ENCODE peak calls at places on chromosomes 13 and 19, in six cellular contexts. Q is SK-N-SH, V is OCI-LY7, R is GM23338, L is IMR-90, O is MM.1S. B is an unnamed sample. For H4K20me1, the result is how much of the 10 kb centered on the place peaks cover.

GRCh38 chr19:2711175-2711936 is 8.9 kb upstream of the GNG7 start:
- DNase-seq in V (peak), L (peak), Q (no peak), R (no peak), O (no peak), B (no peak)

GRCh38 chr13:29923554-29924481 is 73.4 kb upstream of the UBL3 start:
- DNase-seq in R (peak), Q (peak), V (peak), O (no peak), L (peak), B (peak)

GRCh38 chr19:29806098-29806866 is 5.5 kb upstream of the CCNE1 start:
- DNase-seq in Q (peak), O (no peak), L (peak), V (no peak), R (peak), B (peak)

GRCh38 chr13:114024603-114025431 is 50.9 kb upstream of the C13orf46 start:
- DNase-seq in R (no peak), O (peak), V (peak), Q (no peak), L (no peak), B (peak)

GRCh38 chr13:97977376-97977705 is 23.9 kb downstream of the IPO5 start:
- DNase-seq in R (no peak), L (no peak), V (no peak), Q (no peak), O (no peak), B (no peak)

GRCh38 chr13:98406475-98406874 is 170.4 kb downstream of the STK24 start:
- DNase-seq in R (no peak), V (no peak), O (no peak), L (no peak), Q (no peak), B (no peak)

GRCh38 chr13:51825165-51825592 is 19.8 kb downstream of the TMEM272 start:
- DNase-seq in O (peak), V (peak), R (no peak), L (no peak), Q (no peak), B (no peak)

GRCh38 chr19:1265611-1266115 is 3.5 kb upstream of the CIRBP start:
- DNase-seq in V (no peak), Q (no peak), O (no peak), R (no peak), L (peak), B (no peak)

GRCh38 chr13:62110079-62110478 is 694.4 kb upstream of the PCDH20 start:
- DNase-seq in R (no peak), Q (no peak), L (no peak), O (no peak), V (no peak), B (no peak)

GRCh38 chr13:86383151-86383550 is 583.9 kb upstream of the SLITRK6 start:
- DNase-seq in V (no peak), L (no peak), R (no peak), Q (no peak), O (no peak), B (no peak)

GRCh38 chr13:105232403-105232802 is 1303.1 kb downstream of the EFNB2 start:
- DNase-seq in L (no peak), Q (no peak), V (no peak), O (no peak), R (no peak), B (no peak)

GRCh38 chr13:75181906-75182305 is 300.1 kb downstream of the TBC1D4 start:
- DNase-seq in R (no peak), O (no peak), V (no peak), Q (no peak), L (peak), B (no peak)

GRCh38 chr13:51549050-51549449 is 35.2 kb upstream of the WDFY2 start:
- DNase-seq in L (no peak), Q (no peak), O (no peak), V (no peak), R (no peak), B (no peak)

GRCh38 chr13:90107658-90108057 is 1239.8 kb upstream of the MIR17HG start:
- DNase-seq in O (no peak), Q (no peak), R (no peak), L (no peak), V (no peak), B (no peak)

GRCh38 chr19:1268392-1269064 is 604 bp upstream of the CIRBP start:
- DNase-seq in Q (no peak), R (no peak), V (no peak), O (no peak), L (no peak), B (no peak)

GRCh38 chr19:5498817-5499535 is 43.8 kb downstream of the ZNRF4 start:
- DNase-seq in O (no peak), V (no peak), R (peak), Q (no peak), L (no peak), B (no peak)

GRCh38 chr13:110358381-110358780 is 51.3 kb downstream of the COL4A2 start:
- DNase-seq in O (no peak), L (no peak), V (no peak), R (no peak), Q (no peak), B (no peak)

GRCh38 chr19:46753420-46754155 is 7.3 kb upstream of the STRN4 start:
- DNase-seq in L (no peak), R (peak), O (peak), V (peak), Q (peak), B (peak)

GRCh38 chr13:113861433-113862030 is 2.3 kb downstream of the GAS6 start:
- DNase-seq in L (no peak), R (no peak), O (peak), Q (peak), V (no peak), B (no peak)

GRCh38 chr13:74409551-74409950 is 275.3 kb upstream of the KLF12 start:
- DNase-seq in V (no peak), L (no peak), Q (no peak), O (no peak), R (no peak), B (no peak)

GRCh38 chr19:2490659-2491058 is 14.7 kb downstream of the GADD45B start:
- DNase-seq in L (no peak), V (peak), O (no peak), Q (no peak), R (no peak), B (peak)

GRCh38 chr19:51811344-51811743 is 16.4 kb downstream of the FPR3 start:
- DNase-seq in V (no peak), Q (no peak), O (no peak), R (no peak), L (no peak), B (peak)

GRCh38 chr13:71320452-71320851 is 546.6 kb downstream of the DACH1 start:
- DNase-seq in O (peak), Q (no peak), L (peak), R (peak), V (peak), B (peak)

GRCh38 chr13:114179087-114179658 is at the start of gene CFAP97D2:
- DNase-seq in L (no peak), V (no peak), O (no peak), Q (no peak), R (peak), B (no peak)

GRCh38 chr19:48900477-48901452 is 653 bp downstream of the NUCB1 start:
- DNase-seq in R (peak), L (peak), Q (peak), O (peak), V (peak), B (peak)

GRCh38 chr19:7426986-7427385 is 61.8 kb downstream of the PEX11G start:
- DNase-seq in V (no peak), L (no peak), Q (no peak), O (no peak), R (no peak), B (no peak)

GRCh38 chr13:94534171-94534570 is 54.7 kb upstream of the DCT start:
- DNase-seq in V (no peak), L (peak), R (no peak), O (no peak), Q (no peak), B (peak)

GRCh38 chr13:110396913-110397379 is 89.9 kb downstream of the COL4A2 start:
- DNase-seq in O (no peak), V (no peak), L (peak), Q (no peak), R (no peak), B (no peak)

GRCh38 chr19:16202320-16203255 is 4.9 kb downstream of the AP1M1 start:
- DNase-seq in R (no peak), O (no peak), Q (peak), L (no peak), V (no peak), B (no peak)

GRCh38 chr13:67139551-67139950 is 90.6 kb downstream of the PCDH9 start:
- DNase-seq in V (no peak), L (no peak), Q (no peak), R (no peak), O (no peak), B (no peak)

GRCh38 chr19:32886241-32886640 is 16.7 kb upstream of the SLC7A9 start:
- DNase-seq in L (no peak), R (no peak), Q (no peak), V (no peak), O (no peak), B (no peak)
- H3K4me3 ChIP-seq in L (no peak), R (no peak), Q (no peak), V (no peak), O (no peak), B (no peak)

GRCh38 chr19:10975374-10976036 is 14.7 kb downstream of the SMARCA4 start:
- DNase-seq in R (no peak), O (no peak), V (no peak), Q (no peak), L (peak), B (no peak)

GRCh38 chr19:10977773-10978155 is 16.9 kb downstream of the SMARCA4 start:
- DNase-seq in R (no peak), O (no peak), V (peak), Q (no peak), L (no peak), B (no peak)

GRCh38 chr19:10971107-10971715 is 10.4 kb downstream of the SMARCA4 start:
- DNase-seq in O (no peak), Q (no peak), R (no peak), V (peak), L (no peak), B (no peak)

GRCh38 chr19:10979950-10980349 is 19.1 kb downstream of the SMARCA4 start:
- DNase-seq in R (no peak), O (peak), Q (no peak), L (no peak), V (peak), B (no peak)

DNA sequence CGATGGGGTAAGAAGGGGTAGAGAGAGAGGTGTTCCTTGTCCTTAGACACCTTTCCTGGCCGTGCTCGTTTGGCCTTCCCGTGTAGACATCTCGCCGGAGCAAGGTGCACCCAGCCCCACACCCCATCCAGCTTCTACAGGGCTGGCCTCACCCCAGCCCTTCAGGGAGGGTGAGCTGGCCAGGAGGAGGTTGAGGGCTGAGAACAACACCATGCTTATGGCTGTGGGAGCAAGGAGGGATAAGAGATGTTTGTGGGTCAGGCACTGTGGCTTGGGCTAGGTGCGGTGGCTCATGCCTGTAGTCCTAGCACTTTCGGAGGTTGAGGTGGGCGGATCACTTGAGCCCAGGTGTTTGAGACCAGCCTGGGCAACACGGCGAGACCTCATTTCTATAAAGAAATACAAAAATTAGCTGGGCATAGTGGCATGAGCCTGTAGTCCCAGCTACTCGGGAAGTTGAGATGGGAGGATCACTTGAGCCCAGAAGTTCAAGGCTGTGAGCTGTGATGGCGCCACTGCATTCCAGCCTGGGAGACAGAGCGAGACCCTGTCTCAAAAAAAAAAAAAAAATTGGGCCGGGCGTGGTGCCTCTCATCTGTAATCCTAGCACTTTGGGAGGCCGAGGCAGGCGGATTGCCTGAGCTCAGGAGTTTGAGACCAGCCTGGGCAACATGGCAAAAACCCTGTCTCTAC is 15.5 kb downstream of the SMARCA4 start:
- DNase-seq in L (no peak), O (no peak), V (peak), R (no peak), Q (no peak), B (no peak)
- H4K20me1 ChIP-seq in L (half or more), O (under half), V (under half), R (half or more), Q (half or more), B (half or more)

GRCh38 chr19:10110972-10111317 is 548 bp upstream of the P2RY11 start:
- DNase-seq in R (no peak), O (no peak), Q (no peak), L (no peak), V (no peak), B (no peak)
- H3K4me3 ChIP-seq in R (no peak), O (no peak), Q (no peak), L (no peak), V (no peak), B (no peak)

GRCh38 chr19:8444677-8445487 is at the start of gene HNRNPM:
- DNase-seq in L (peak), R (peak), Q (peak), O (peak), V (peak), B (peak)
- H4K20me1 ChIP-seq in L (under half), R (under half), Q (under half), O (under half), V (under half), B (under half)

DNA sequence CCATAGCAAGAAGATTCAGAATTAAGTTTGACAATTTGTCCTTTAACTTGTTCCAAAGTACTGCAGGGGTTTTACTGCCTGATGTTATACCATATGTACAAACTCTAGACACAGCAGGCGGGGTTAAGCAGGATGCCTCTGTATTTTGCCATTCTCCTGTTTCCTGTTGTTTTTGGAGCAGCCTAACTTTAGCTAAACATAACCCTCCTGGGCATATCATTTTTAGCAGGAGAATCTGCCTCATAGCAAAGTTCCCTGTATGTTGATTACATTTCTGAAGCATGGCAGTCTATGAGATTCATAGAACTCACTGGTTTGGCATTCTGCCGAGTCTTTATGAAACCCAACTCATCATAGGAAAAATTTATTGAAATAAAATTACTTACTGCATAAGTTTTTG is 5.2 kb downstream of the LHFPL6 start:
- DNase-seq in R (no peak), V (peak), Q (no peak), L (peak), O (no peak), B (no peak)
- H3K4me3 ChIP-seq in R (no peak), V (peak), Q (no peak), L (no peak), O (no peak), B (no peak)

GRCh38 chr19:45107621-45108170 is 14.7 kb downstream of the PPP1R37 start:
- DNase-seq in L (no peak), Q (no peak), V (no peak), R (no peak), O (no peak), B (no peak)
- H4K20me1 ChIP-seq in L (half or more), Q (half or more), V (under half), R (under half), O (under half), B (under half)

GRCh38 chr19:38900816-38901215 is 1.0 kb downstream of the NFKBIB start:
- DNase-seq in V (no peak), R (no peak), L (no peak), Q (no peak), O (no peak), B (no peak)
- H3K4me3 ChIP-seq in V (peak), R (peak), L (peak), Q (peak), O (peak), B (peak)

GRCh38 chr19:19489804-19490204 is 25.5 kb downstream of the TSSK6 start:
- DNase-seq in O (no peak), Q (no peak), L (no peak), V (no peak), R (peak), B (no peak)

GRCh38 chr19:19491321-19492025 is 23.9 kb downstream of the TSSK6 start:
- DNase-seq in V (no peak), L (no peak), R (no peak), Q (no peak), O (no peak), B (no peak)

GRCh38 chr19:19492026-19492610 is 23.2 kb downstream of the TSSK6 start:
- DNase-seq in Q (no peak), L (no peak), V (no peak), R (no peak), O (no peak), B (no peak)

GRCh38 chr19:19488875-19489690 is 26.3 kb downstream of the TSSK6 start:
- DNase-seq in V (peak), Q (peak), L (peak), O (peak), R (peak), B (peak)

DNA sequence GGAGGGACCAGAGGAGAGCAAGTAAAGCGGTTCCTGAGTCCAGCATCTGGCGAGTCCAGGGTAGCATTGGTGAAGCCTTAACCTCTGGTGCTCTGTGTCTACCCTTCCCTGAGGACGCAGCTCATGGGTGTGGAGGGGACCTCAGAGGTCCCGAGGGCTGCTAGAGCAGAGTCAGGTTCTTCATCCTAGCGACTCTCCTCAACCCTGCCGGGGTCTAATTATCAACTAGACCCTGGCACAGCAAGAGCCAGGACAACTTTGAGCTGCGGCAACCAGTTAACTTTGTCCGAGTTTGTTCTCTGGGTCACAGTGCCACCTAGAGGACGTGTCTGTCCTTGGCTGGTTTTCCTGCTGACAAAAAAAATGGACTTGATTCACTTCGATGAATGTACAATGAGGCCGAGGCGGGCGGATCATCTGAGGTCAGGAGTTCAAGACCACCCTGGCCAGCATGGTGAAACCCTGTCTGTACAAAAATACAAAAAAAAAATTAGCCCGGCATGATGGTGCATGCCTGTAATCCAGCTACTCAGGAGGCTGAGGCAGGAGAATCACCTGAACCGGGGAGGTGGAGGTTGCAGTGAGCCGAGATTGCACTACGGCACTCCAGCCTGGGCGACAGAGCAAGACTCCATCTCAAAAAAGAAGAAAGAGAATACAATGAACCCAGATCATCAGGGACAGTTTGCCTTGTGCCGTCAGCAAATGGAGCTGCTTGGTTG is 24.9 kb downstream of the TSSK6 start:
- DNase-seq in V (peak), R (peak), Q (peak), L (peak), O (peak), B (peak)
- H4K20me1 ChIP-seq in V (under half), R (under half), Q (under half), L (under half), O (under half), B (under half)